ENCODE peak calls at places on chromosomes 3 and 15, in seven cellular contexts. V is esophagus squamous epithelium, F is astrocyte, N is pancreas, U is HepG2, Q is body of pancreas, L is colonic mucosa. H is an unnamed sample.

GRCh38 chr15:68644088-68644904 is 65.5 kb downstream of the CORO2B start:
- DNase-seq in Q (no peak), U (no peak), F (peak; percentile 81), V (no peak), L (no peak), N (no peak), H (peak; percentile 36)

GRCh38 chr15:62407216-62407615 is 242.1 kb upstream of the C2CD4B start:
- DNase-seq in U (no peak), F (no peak), V (no peak), L (no peak), Q (no peak), N (no peak), H (no peak)

GRCh38 chr3:121667333-121667732 is 6.6 kb upstream of the HCLS1 start:
- DNase-seq in F (no peak), V (no peak), N (no peak), U (no peak), L (no peak), Q (no peak), H (no peak)

GRCh38 chr3:23113455-23114171 is 89.5 kb upstream of the UBE2E2 start:
- DNase-seq in Q (no peak), V (no peak), F (peak; percentile 10), N (no peak), L (no peak), U (no peak), H (no peak)

GRCh38 chr15:82907350-82907749 is 45.2 kb downstream of the HOMER2 start:
- DNase-seq in Q (no peak), U (no peak), F (no peak), L (no peak), V (no peak), N (no peak), H (no peak)

GRCh38 chr15:55846108-55846707 is 103.3 kb upstream of the PRTG start:
- DNase-seq in F (peak; percentile 51), Q (peak; percentile 45), N (no peak), L (peak; percentile 72), V (no peak), U (peak; percentile 69), H (peak; percentile 84)

GRCh38 chr15:70013647-70014310 is 83.9 kb downstream of the TLE3 start:
- DNase-seq in Q (no peak), V (no peak), L (no peak), F (no peak), N (no peak), U (no peak), H (peak; percentile 28)

GRCh38 chr3:27756877-27757276 is 34.8 kb upstream of the EOMES start:
- DNase-seq in U (no peak), L (no peak), Q (no peak), F (no peak), N (no peak), V (no peak), H (no peak)

GRCh38 chr3:47762233-47762632 is 19.5 kb downstream of the SMARCC1 start:
- DNase-seq in U (no peak), F (peak; percentile 35), N (no peak), V (no peak), L (no peak), Q (no peak), H (no peak)

GRCh38 chr15:98147415-98147814 is 186.9 kb downstream of the ARRDC4 start:
- DNase-seq in U (no peak), F (no peak), V (no peak), Q (no peak), N (no peak), L (no peak), H (no peak)

DNA sequence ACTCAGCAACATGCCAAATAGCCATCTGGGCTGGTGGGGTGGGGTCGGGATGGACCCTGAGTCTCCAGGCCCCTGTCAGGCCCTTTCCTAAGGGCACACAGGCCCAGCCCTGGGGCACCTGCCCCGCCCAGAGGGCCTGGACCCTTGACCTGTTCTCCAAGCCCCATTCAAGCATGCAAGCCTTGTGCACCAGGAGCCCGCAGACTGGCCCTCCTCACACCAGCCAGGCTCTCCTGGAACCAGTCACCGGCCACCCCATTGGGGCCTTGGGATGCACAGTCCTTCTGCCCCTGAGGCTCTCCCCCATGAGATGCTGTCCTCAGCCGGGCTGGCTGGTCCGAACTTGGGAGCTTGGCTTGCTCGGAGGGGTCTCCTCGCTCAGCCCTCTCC is 20.6 kb upstream of the KLF13 start:
- DNase-seq in N (no peak), Q (no peak), V (no peak), L (no peak), U (no peak), F (no peak), H (no peak)
- H3K4me3 ChIP-seq in N (no peak overlapping the region), Q (no peak overlapping the region), V (no peak overlapping the region), L (no peak overlapping the region), U (no peak overlapping the region), F (no peak overlapping the region), H (no peak overlapping the region)

GRCh38 chr3:113250566-113250965 is 39.2 kb downstream of the BOC start:
- DNase-seq in V (no peak), L (no peak), F (no peak), N (no peak), U (no peak), Q (no peak), H (no peak)

GRCh38 chr3:113251817-113252216 is 40.5 kb downstream of the BOC start:
- DNase-seq in Q (no peak), F (no peak), V (no peak), U (no peak), N (no peak), L (no peak), H (no peak)

GRCh38 chr3:113249111-113249510 is 37.8 kb downstream of the BOC start:
- DNase-seq in U (no peak), N (no peak), F (peak; percentile 92), V (no peak), Q (no peak), L (no peak), H (no peak)

GRCh38 chr3:113247664-113248458 is 36.5 kb downstream of the BOC start:
- DNase-seq in F (no peak), U (no peak), N (no peak), Q (no peak), V (no peak), L (no peak), H (no peak)

DNA sequence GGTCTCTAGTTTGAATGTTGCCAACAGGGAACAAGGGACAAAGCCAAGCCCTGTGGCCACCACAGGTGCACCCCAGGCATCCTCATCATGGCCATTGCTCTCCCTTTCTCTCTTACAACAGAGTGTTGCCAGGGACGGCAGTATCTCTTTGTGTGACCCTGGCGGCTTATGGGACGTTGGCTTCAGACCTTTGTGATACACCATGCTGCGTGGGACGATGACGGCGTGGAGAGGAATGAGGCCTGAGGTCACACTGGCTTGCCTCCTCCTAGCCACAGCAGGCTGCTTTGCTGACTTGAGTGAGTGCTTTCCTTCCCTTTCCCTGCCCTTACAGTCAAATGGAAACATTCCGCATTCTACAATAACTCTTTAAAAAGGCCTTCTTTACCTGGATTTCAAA is 38.2 kb downstream of the BOC start:
- DNase-seq in V (no peak), Q (no peak), L (no peak), U (no peak), N (no peak), F (peak; percentile 71), H (no peak)
- H3K4me1 ChIP-seq in V (peaks cover 22% of the 10 kb centered on the region), Q (no peaks in the 10 kb centered on the region), L (no peaks in the 10 kb centered on the region), U (no peaks in the 10 kb centered on the region), N (no peaks in the 10 kb centered on the region), F (peaks cover 23% of the 10 kb centered on the region), H (peaks cover 6% of the 10 kb centered on the region)

DNA sequence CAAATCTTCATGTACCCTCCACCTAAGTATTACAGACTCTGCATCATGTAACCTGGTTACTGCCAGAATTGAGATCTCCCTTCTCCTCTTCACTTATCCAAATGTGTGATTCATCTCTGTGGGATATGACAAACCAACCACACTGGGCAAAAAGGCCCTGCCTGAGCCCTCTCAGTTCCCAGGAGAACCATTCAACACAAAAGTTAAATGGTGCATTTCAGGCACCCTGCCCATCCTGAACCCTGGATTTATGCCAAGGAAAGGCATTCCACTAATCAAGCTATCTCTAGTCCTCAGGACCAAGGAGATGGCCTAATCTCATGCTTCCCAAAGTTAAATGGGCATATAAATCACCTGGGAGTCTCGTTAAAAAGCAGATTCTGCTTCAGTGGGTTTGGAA is 108.5 kb downstream of the TNIK start:
- DNase-seq in Q (no peak), N (no peak), V (no peak), F (peak; percentile 97), U (no peak), L (no peak), H (no peak)
- H3K27me3 ChIP-seq in Q (no peaks in the 10 kb centered on the region), N (no peaks in the 10 kb centered on the region), V (no peaks in the 10 kb centered on the region), F (peaks cover 3% of the 10 kb centered on the region), U (no peaks in the 10 kb centered on the region), L (no peaks in the 10 kb centered on the region), H (peaks cover 79% of the 10 kb centered on the region)

DNA sequence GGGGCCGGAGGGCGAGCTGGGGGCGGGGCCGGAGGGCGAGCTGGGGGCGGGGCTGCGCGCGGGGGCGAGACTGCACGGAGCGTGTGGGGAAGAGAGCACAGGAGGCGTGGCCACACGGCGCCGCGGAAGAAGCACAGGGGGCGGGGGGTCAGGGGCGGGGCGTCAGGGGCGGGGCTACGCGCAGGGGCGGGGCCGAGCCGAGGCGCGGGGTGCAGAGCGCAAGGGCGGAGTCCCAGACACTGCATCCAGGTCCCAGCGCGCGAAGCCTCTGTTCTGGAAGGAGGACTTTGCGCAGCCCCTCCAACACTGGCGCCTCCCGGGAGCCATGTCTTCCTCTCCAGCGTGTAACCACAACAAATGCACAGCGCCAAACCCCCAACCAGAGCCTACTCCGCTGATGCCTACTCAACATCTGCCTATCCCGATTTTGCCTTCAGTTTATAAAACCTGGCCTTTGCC is 105.4 kb downstream of the IQSEC1 start:
- DNase-seq in Q (peak; percentile 96), U (peak; percentile 88), V (peak; percentile 53), F (peak; percentile 63), L (peak; percentile 89), N (peak; percentile 91), H (peak; percentile 98)
- H3K4me3 ChIP-seq in Q (no peak overlapping the region), U (peak overlapping the region; percentile 50), V (peak overlapping the region; percentile 51), F (peak overlapping the region; percentile 41), L (peak overlapping the region; percentile 13), N (peak overlapping the region; percentile 90), H (peak overlapping the region; percentile 64)

DNA sequence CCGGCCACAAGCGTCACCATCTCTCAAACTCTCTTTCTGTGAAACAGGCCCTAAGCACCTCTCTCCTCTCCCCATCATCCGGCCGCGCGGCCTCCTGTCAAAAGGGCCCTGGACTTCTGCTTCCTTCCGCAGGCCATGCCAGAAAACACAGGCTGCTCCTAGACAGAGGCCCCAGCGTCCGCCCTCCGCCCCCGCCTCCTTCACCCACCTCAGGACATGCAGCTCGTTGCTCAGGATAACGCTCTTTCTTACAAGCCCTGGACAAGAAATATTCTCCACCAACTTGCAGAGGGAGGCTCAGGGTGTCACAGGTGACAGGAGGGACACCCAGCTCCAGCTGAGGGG is 212.0 kb downstream of the XXYLT1 start:
- DNase-seq in F (no peak), Q (no peak), V (peak; percentile 4), L (no peak), U (no peak), N (no peak), H (peak; percentile 43)
- H3K4me1 ChIP-seq in F (no peaks in the 10 kb centered on the region), Q (no peaks in the 10 kb centered on the region), V (no peaks in the 10 kb centered on the region), L (no peaks in the 10 kb centered on the region), U (peaks cover 39% of the 10 kb centered on the region), N (no peaks in the 10 kb centered on the region), H (no peaks in the 10 kb centered on the region)

GRCh38 chr3:134708671-134709070 is 57.8 kb upstream of the KY start:
- DNase-seq in Q (no peak), N (no peak), L (no peak), F (peak; percentile 27), V (no peak), U (no peak), H (no peak)
- H3K27me3 ChIP-seq in Q (no peaks in the 10 kb centered on the region), N (no peaks in the 10 kb centered on the region), L (no peaks in the 10 kb centered on the region), F (no peaks in the 10 kb centered on the region), V (no peaks in the 10 kb centered on the region), U (no peaks in the 10 kb centered on the region), H (peaks cover 20% of the 10 kb centered on the region)

H was measured in endodermal cell.